ENCODE peak calls at places on chromosomes 12 and 14, in eight cellular contexts. J is CD4-positive, alpha-beta memory T cell; Q is fibroblast of pulmonary artery; K is GM13977; L is CD8-positive, alpha-beta memory T cell; Z is fibroblast of gingiva; F is kidney epithelial cell; A is colonic mucosa. Y is an unnamed sample.

GRCh38 chr14:48430805-48431204 is 755.4 kb upstream of the MDGA2 start:
- DNase-seq in J (no peak), Q (no peak), K (no peak), L (no peak), Z (no peak), F (no peak), A (no peak), Y (no peak)

GRCh38 chr14:20986811-20987210 is 3.0 kb upstream of the METTL17 start:
- DNase-seq in J (no peak), Q (peak), K (no peak), L (no peak), Z (peak), F (peak), A (no peak), Y (peak)

GRCh38 chr12:123151679-123152454 is 977 bp upstream of the PITPNM2 start:
- DNase-seq in J (no peak), Q (no peak), K (peak), L (no peak), Z (no peak), F (no peak), A (no peak), Y (no peak)

GRCh38 chr12:25054076-25054782 is 105.3 kb upstream of the BCAT1 start:
- DNase-seq in J (no peak), Q (no peak), K (no peak), L (no peak), Z (no peak), F (no peak), A (no peak), Y (no peak)

GRCh38 chr14:101259748-101260147 is 301.5 kb upstream of the DIO3 start:
- DNase-seq in J (no peak), Q (no peak), K (no peak), L (no peak), Z (no peak), F (no peak), A (no peak), Y (no peak)

GRCh38 chr12:6347367-6348338 is 5.8 kb upstream of the TNFRSF1A start:
- DNase-seq in J (no peak), Q (peak), K (no peak), L (no peak), Z (peak), F (no peak), A (no peak), Y (no peak)

GRCh38 chr12:20264608-20265114 is 103.7 kb upstream of the PDE3A start:
- DNase-seq in J (no peak), Q (no peak), K (no peak), L (no peak), Z (peak), F (no peak), A (no peak), Y (no peak)

GRCh38 chr14:64950889-64951288 is 8.3 kb upstream of the GPX2 start:
- DNase-seq in J (no peak), Q (no peak), K (no peak), L (no peak), Z (no peak), F (no peak), A (no peak), Y (no peak)

GRCh38 chr14:59474172-59474571 is 9.0 kb upstream of the GPR135 start:
- DNase-seq in J (no peak), Q (peak), K (no peak), L (no peak), Z (no peak), F (no peak), A (no peak), Y (no peak)

GRCh38 chr12:71800177-71800576 is 39.4 kb upstream of the TBC1D15 start:
- DNase-seq in J (no peak), Q (no peak), K (no peak), L (no peak), Z (no peak), F (no peak), A (no peak), Y (no peak)

GRCh38 chr12:81942588-81942987 is 183.4 kb upstream of the PPFIA2 start:
- DNase-seq in J (peak), Q (no peak), K (no peak), L (no peak), Z (no peak), F (no peak), A (no peak), Y (no peak)

GRCh38 chr12:9364224-9365176 is 156.3 kb upstream of the PZP start:
- DNase-seq in J (peak), Q (peak), K (peak), L (peak), Z (no peak), F (peak), A (no peak), Y (no peak)

GRCh38 chr12:24307716-24308335 is 358.4 kb upstream of the SOX5 start:
- DNase-seq in J (no peak), Q (no peak), K (no peak), L (no peak), Z (no peak), F (peak), A (no peak), Y (no peak)

GRCh38 chr14:99574099-99574880 is 29.7 kb downstream of the CCDC85C start:
- DNase-seq in J (no peak), Q (peak), K (no peak), L (no peak), Z (no peak), F (peak), A (peak), Y (peak)

Y was measured in brain pericyte.